ENCODE peak calls at places on chromosomes 16 and 17, in four cellular contexts. One of them, this sample, is unnamed. For H3K4me1, the result is how much of the 10 kb centered on the place peaks cover.

GRCh38 chr16:69064164-69064563 is 41.3 kb upstream of the HAS3 start:
- DNase-seq in tibial artery: no peak
- DNase-seq in pancreas: no peak
- DNase-seq in Panc1: peak
- DNase-seq in this sample: no peak

GRCh38 chr16:53429221-53429943 is 4.9 kb upstream of the RBL2 start:
- DNase-seq in tibial artery: no peak
- DNase-seq in pancreas: no peak
- DNase-seq in Panc1: no peak
- DNase-seq in this sample: no peak

GRCh38 chr16:87570938-87571867 is 31.1 kb upstream of the JPH3 start:
- DNase-seq in tibial artery: peak
- DNase-seq in pancreas: peak
- DNase-seq in Panc1: no peak
- DNase-seq in this sample: peak

GRCh38 chr17:79478051-79478461 is 132.8 kb downstream of the RBFOX3 start:
- DNase-seq in tibial artery: no peak
- DNase-seq in pancreas: no peak
- DNase-seq in Panc1: no peak
- DNase-seq in this sample: peak

GRCh38 chr16:78925071-78925714 is 675.3 kb downstream of the MAF start:
- DNase-seq in tibial artery: no peak
- DNase-seq in pancreas: no peak
- DNase-seq in Panc1: peak
- DNase-seq in this sample: no peak

GRCh38 chr17:68491381-68491849 is 20.8 kb upstream of the PRKAR1A start:
- DNase-seq in tibial artery: peak
- DNase-seq in pancreas: peak
- DNase-seq in Panc1: no peak
- DNase-seq in this sample: peak

GRCh38 chr17:9432867-9433495 is 142.6 kb downstream of the STX8 start:
- DNase-seq in tibial artery: no peak
- DNase-seq in pancreas: no peak
- DNase-seq in Panc1: no peak
- DNase-seq in this sample: no peak

GRCh38 chr16:71626858-71627213 is 852 bp downstream of the MARVELD3 start:
- DNase-seq in tibial artery: no peak
- DNase-seq in pancreas: peak
- DNase-seq in Panc1: no peak
- DNase-seq in this sample: peak

GRCh38 chr16:21163576-21163975 is 5.1 kb downstream of the LDAF1 start:
- DNase-seq in tibial artery: no peak
- DNase-seq in pancreas: no peak
- DNase-seq in Panc1: no peak
- DNase-seq in this sample: no peak

GRCh38 chr17:79533116-79533515 is 77.7 kb downstream of the RBFOX3 start:
- DNase-seq in tibial artery: no peak
- DNase-seq in pancreas: no peak
- DNase-seq in Panc1: no peak
- DNase-seq in this sample: peak

GRCh38 chr16:28324235-28324886 is 32.0 kb downstream of the SBK1 start:
- DNase-seq in tibial artery: no peak
- DNase-seq in pancreas: no peak
- DNase-seq in Panc1: no peak
- DNase-seq in this sample: no peak

GRCh38 chr17:9522074-9522473 is 53.5 kb downstream of the STX8 start:
- DNase-seq in tibial artery: no peak
- DNase-seq in pancreas: no peak
- DNase-seq in Panc1: peak
- DNase-seq in this sample: no peak

GRCh38 chr17:74288785-74289184 is 14.8 kb downstream of the DNAI2 start:
- DNase-seq in tibial artery: no peak
- DNase-seq in pancreas: no peak
- DNase-seq in Panc1: no peak
- DNase-seq in this sample: peak

GRCh38 chr16:6482861-6483530 is 849.6 kb upstream of the RBFOX1 start:
- DNase-seq in tibial artery: no peak
- DNase-seq in pancreas: no peak
- DNase-seq in Panc1: no peak
- DNase-seq in this sample: no peak

GRCh38 chr17:51006601-51007000 is 114.1 kb downstream of the SPAG9 start:
- DNase-seq in tibial artery: no peak
- DNase-seq in pancreas: no peak
- DNase-seq in Panc1: no peak
- DNase-seq in this sample: no peak

GRCh38 chr17:81164464-81165245 is 652 bp upstream of the PVALEF start:
- DNase-seq in tibial artery: no peak
- DNase-seq in pancreas: peak
- DNase-seq in Panc1: no peak
- DNase-seq in this sample: no peak

GRCh38 chr17:55334881-55335523 is 70.2 kb downstream of the HLF start:
- DNase-seq in tibial artery: no peak
- DNase-seq in pancreas: no peak
- DNase-seq in Panc1: no peak
- DNase-seq in this sample: no peak

GRCh38 chr16:84069540-84069939 is 26.9 kb upstream of the SLC38A8 start:
- DNase-seq in tibial artery: no peak
- DNase-seq in pancreas: no peak
- DNase-seq in Panc1: no peak
- DNase-seq in this sample: no peak

GRCh38 chr16:82631701-82632685 is 5.2 kb downstream of the CDH13 start:
- DNase-seq in tibial artery: no peak
- DNase-seq in pancreas: no peak
- DNase-seq in Panc1: no peak
- DNase-seq in this sample: no peak

GRCh38 chr17:53316073-53316472 is 506.7 kb upstream of the KIF2B start:
- DNase-seq in tibial artery: no peak
- DNase-seq in pancreas: no peak
- DNase-seq in Panc1: no peak
- DNase-seq in this sample: no peak

GRCh38 chr17:53316988-53317387 is 505.7 kb upstream of the KIF2B start:
- DNase-seq in tibial artery: no peak
- DNase-seq in pancreas: no peak
- DNase-seq in Panc1: no peak
- DNase-seq in this sample: no peak

GRCh38 chr17:53313746-53314145 is 509.0 kb upstream of the KIF2B start:
- DNase-seq in tibial artery: no peak
- DNase-seq in pancreas: no peak
- DNase-seq in Panc1: no peak
- DNase-seq in this sample: no peak
- H3K4me1 ChIP-seq in tibial artery: under half
- H3K4me1 ChIP-seq in pancreas: under half
- H3K4me1 ChIP-seq in Panc1: under half
- H3K4me1 ChIP-seq in this sample: under half

DNA sequence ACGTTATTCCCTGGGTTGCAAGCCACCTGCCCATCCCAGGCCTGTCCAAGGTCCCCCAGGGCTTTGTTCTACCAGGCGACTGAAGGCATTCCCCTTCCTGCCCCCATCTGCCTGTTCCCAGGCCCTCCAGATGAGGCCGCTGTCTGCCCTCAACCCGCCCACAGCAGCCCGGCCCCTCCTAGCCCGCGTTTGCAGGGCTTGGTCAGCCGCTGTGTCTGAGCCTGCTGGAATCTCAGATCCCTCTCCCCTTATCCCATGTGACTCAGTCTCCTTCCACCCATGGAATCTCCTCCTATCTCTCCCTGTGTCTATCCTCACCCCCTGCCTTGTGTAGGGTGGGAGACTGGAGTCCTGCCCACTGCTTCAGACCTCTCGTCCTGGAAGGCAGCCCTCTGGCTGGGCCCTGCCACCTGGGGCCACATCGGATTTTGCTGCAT is 186.0 kb upstream of the TNRC6C start:
- DNase-seq in tibial artery: peak
- DNase-seq in pancreas: peak
- DNase-seq in Panc1: peak
- DNase-seq in this sample: peak
- TF ChIP-seq CTCF in tibial artery: peak
- TF ChIP-seq CTCF in pancreas: peak
- TF ChIP-seq CTCF in Panc1: peak
- TF ChIP-seq CTCF in this sample: peak

GRCh38 chr17:1367351-1367745 is 32.7 kb downstream of the YWHAE start:
- DNase-seq in tibial artery: no peak
- DNase-seq in pancreas: no peak
- DNase-seq in Panc1: no peak
- DNase-seq in this sample: no peak
- H3K4me1 ChIP-seq in tibial artery: under half
- H3K4me1 ChIP-seq in pancreas: under half
- H3K4me1 ChIP-seq in Panc1: under half
- H3K4me1 ChIP-seq in this sample: under half

GRCh38 chr16:89341697-89342694 is 124.5 kb downstream of the ZNF778 start:
- DNase-seq in tibial artery: no peak
- DNase-seq in pancreas: no peak
- DNase-seq in Panc1: no peak
- DNase-seq in this sample: no peak
- TF ChIP-seq CTCF in tibial artery: no peak
- TF ChIP-seq CTCF in pancreas: no peak
- TF ChIP-seq CTCF in Panc1: no peak
- TF ChIP-seq CTCF in this sample: no peak

GRCh38 chr16:85394511-85395206 is 218.5 kb upstream of the GSE1 start:
- DNase-seq in tibial artery: peak
- DNase-seq in pancreas: peak
- DNase-seq in Panc1: no peak
- DNase-seq in this sample: peak
- H3K4me1 ChIP-seq in tibial artery: under half
- H3K4me1 ChIP-seq in pancreas: under half
- H3K4me1 ChIP-seq in Panc1: under half
- H3K4me1 ChIP-seq in this sample: under half

GRCh38 chr16:30658731-30659506 is 688 bp downstream of the FBRS start:
- DNase-seq in tibial artery: peak
- DNase-seq in pancreas: peak
- DNase-seq in Panc1: no peak
- DNase-seq in this sample: peak
- TF ChIP-seq CTCF in tibial artery: no peak
- TF ChIP-seq CTCF in pancreas: no peak
- TF ChIP-seq CTCF in Panc1: no peak
- TF ChIP-seq CTCF in this sample: no peak

GRCh38 chr17:49741692-49742076 is 22.2 kb downstream of the FAM117A start:
- DNase-seq in tibial artery: no peak
- DNase-seq in pancreas: no peak
- DNase-seq in Panc1: no peak
- DNase-seq in this sample: no peak
- H3K4me1 ChIP-seq in tibial artery: under half
- H3K4me1 ChIP-seq in pancreas: under half
- H3K4me1 ChIP-seq in Panc1: under half
- H3K4me1 ChIP-seq in this sample: half or more